ENCODE peak calls at places on chromosome 1, in ten cellular contexts. L, D, H, Z, S, O, T, U, Q and W are unnamed samples.

GRCh38 chr1:152347116-152347728 is 12.6 kb downstream of the FLG2 start:
- DNase-seq in L (peak; percentile 6), D (no peak), H (peak; percentile 53), Z (no peak), S (peak; percentile 25), O (no peak), T (peak; percentile 56), U (no peak), Q (peak; percentile 8), W (no peak)

GRCh38 chr1:95311006-95311405 is 77.0 kb downstream of the RWDD3 start:
- DNase-seq in L (no peak), D (no peak), H (no peak), Z (no peak), S (no peak), O (no peak), T (no peak), U (no peak), Q (no peak), W (no peak)

GRCh38 chr1:210598135-210598652 is 269.5 kb downstream of the HHAT start:
- DNase-seq in L (no peak), D (peak; percentile 88), H (no peak), Z (no peak), S (no peak), O (peak; percentile 21), T (peak; percentile 1), U (no peak), Q (peak; percentile 16), W (peak; percentile 43)

GRCh38 chr1:28236656-28237331 is 870 bp downstream of the ATP5IF1 start:
- DNase-seq in L (no peak), D (no peak), H (no peak), Z (no peak), S (peak; percentile 8), O (no peak), T (peak; percentile 69), U (no peak), Q (no peak), W (no peak)

GRCh38 chr1:7003676-7004075 is 218.4 kb downstream of the CAMTA1 start:
- DNase-seq in L (no peak), D (no peak), H (no peak), Z (no peak), S (no peak), O (no peak), T (no peak), U (no peak), Q (no peak), W (no peak)

GRCh38 chr1:211843507-211844298 is 13.1 kb upstream of the LPGAT1 start:
- DNase-seq in L (no peak), D (no peak), H (no peak), Z (no peak), S (no peak), O (no peak), T (no peak), U (no peak), Q (no peak), W (no peak)

GRCh38 chr1:10306435-10306834 is 92.4 kb upstream of the PGD start:
- DNase-seq in L (no peak), D (no peak), H (no peak), Z (no peak), S (no peak), O (no peak), T (no peak), U (no peak), Q (no peak), W (no peak)

GRCh38 chr1:35886606-35887431 is 3.8 kb downstream of the AGO1 start:
- DNase-seq in L (no peak), D (no peak), H (no peak), Z (no peak), S (peak; percentile 48), O (no peak), T (peak; percentile 41), U (peak; percentile 38), Q (no peak), W (no peak)

GRCh38 chr1:17550684-17551584 is 11.4 kb downstream of the ARHGEF10L start:
- DNase-seq in L (no peak), D (no peak), H (peak; percentile 72), Z (peak; percentile 56), S (no peak), O (no peak), T (peak; percentile 64), U (no peak), Q (no peak), W (no peak)

GRCh38 chr1:41672173-41672572 is 187.7 kb upstream of the EDN2 start:
- DNase-seq in L (no peak), D (no peak), H (no peak), Z (no peak), S (no peak), O (no peak), T (no peak), U (no peak), Q (no peak), W (no peak)

GRCh38 chr1:24621121-24621520 is 22.0 kb upstream of the SRRM1 start:
- DNase-seq in L (no peak), D (no peak), H (no peak), Z (no peak), S (no peak), O (no peak), T (no peak), U (no peak), Q (no peak), W (no peak)

GRCh38 chr1:172951728-172952365 is 98.9 kb downstream of the TNFSF18 start:
- DNase-seq in L (no peak), D (no peak), H (no peak), Z (no peak), S (no peak), O (no peak), T (no peak), U (no peak), Q (no peak), W (no peak)

GRCh38 chr1:163544441-163544840 is 222.7 kb downstream of the NUF2 start:
- DNase-seq in L (no peak), D (no peak), H (no peak), Z (no peak), S (no peak), O (no peak), T (no peak), U (no peak), Q (no peak), W (no peak)

GRCh38 chr1:221886311-221887090 is 144.6 kb upstream of the DUSP10 start:
- DNase-seq in L (no peak), D (no peak), H (no peak), Z (no peak), S (no peak), O (no peak), T (no peak), U (no peak), Q (no peak), W (no peak)

GRCh38 chr1:21896652-21897532 is 40.2 kb downstream of the HSPG2 start:
- DNase-seq in L (no peak), D (peak; percentile 96), H (peak; percentile 81), Z (no peak), S (peak; percentile 36), O (no peak), T (peak; percentile 74), U (peak; percentile 53), Q (peak; percentile 84), W (peak; percentile 81)

GRCh38 chr1:150981805-150982712 is at the start of gene ANXA9:
- DNase-seq in L (no peak), D (no peak), H (peak; percentile 62), Z (no peak), S (no peak), O (no peak), T (peak; percentile 74), U (no peak), Q (no peak), W (peak; percentile 55)

DNA sequence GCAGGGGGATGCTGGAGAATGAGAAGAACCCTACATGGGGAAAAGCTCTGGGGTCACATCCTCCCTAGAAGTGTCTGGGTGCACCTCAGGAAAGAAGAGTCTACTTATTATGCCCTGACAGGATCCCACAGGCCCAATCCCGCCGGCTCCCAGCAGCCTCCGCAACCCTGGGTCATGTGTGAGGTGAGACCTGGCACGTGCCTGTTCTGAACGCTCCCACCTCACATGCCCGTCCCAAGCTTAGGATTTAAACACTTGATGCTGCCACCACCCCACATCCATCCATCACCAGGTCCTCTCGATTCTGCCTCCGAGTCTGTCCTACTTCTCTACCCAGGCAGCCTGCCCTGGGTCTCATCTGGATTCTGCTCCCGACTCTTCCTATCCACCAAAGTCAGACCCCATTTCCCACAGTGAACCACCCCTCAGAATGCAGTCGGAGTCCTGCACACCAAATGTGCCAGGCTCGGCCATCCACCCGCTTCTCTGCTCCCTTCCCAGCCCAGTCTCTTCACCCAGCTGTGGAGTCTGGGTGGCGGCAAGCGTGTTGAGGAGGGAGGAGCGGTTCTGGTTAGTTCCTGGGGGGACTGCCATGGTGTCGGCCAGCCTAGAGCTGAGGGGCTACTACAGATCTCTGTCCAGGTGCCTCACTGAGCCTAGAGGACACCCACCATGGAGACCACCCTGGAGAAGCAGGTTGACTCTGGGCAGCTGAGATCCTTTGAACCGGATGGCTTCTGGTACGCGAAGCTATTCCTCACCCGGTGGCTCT is 23.9 kb downstream of the SLC2A1 start:
- DNase-seq in L (no peak), D (peak; percentile 55), H (peak; percentile 19), Z (peak; percentile 20), S (no peak), O (no peak), T (no peak), U (no peak), Q (no peak), W (peak; percentile 14)
- H3K4me1 ChIP-seq in L (peaks cover 95% of the 10 kb centered on the region), D (peaks cover 11% of the 10 kb centered on the region), H (peaks cover 51% of the 10 kb centered on the region), Z (no peaks in the 10 kb centered on the region), S (peaks cover 12% of the 10 kb centered on the region), O (peaks cover 25% of the 10 kb centered on the region), T (peaks cover 12% of the 10 kb centered on the region), U (peaks cover 10% of the 10 kb centered on the region), Q (peaks cover 3% of the 10 kb centered on the region), W (peaks cover 73% of the 10 kb centered on the region)

GRCh38 chr1:4029376-4029775 is 129.3 kb upstream of the C1orf174 start:
- DNase-seq in L (no peak), D (no peak), H (no peak), Z (no peak), S (no peak), O (no peak), T (no peak), U (no peak), Q (no peak), W (no peak)
- H3K9me3 ChIP-seq in L (no peaks in the 10 kb centered on the region), D (no peaks in the 10 kb centered on the region), H (no peaks in the 10 kb centered on the region), Z (no peaks in the 10 kb centered on the region), S (no peaks in the 10 kb centered on the region), O (no peaks in the 10 kb centered on the region), T (no peaks in the 10 kb centered on the region), U (no peaks in the 10 kb centered on the region), Q (no peaks in the 10 kb centered on the region), W (no peaks in the 10 kb centered on the region)

DNA sequence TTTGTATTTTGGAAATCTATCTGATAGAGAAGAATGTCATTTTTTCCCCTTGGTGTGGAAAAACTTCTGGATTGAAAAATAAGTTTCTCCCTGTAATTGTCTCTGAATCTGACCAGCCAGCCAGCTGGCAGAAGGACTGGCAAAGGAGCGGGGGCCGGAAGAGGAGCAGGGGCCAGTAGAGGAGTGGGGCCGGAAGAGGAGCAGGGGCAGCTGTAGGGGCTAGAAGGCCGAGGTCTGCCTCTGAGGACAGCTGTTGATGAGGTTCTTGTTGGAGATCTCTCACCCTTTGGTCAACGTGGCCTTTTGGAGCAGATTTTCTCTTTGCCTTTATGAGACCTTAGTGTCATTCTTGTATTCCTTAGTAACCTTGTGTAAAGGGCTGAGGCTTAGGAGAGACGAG is 121.8 kb downstream of the GALNT2 start:
- DNase-seq in L (no peak), D (no peak), H (no peak), Z (no peak), S (no peak), O (no peak), T (no peak), U (no peak), Q (no peak), W (no peak)
- H3K4me1 ChIP-seq in L (peaks cover 10% of the 10 kb centered on the region), D (peaks cover 62% of the 10 kb centered on the region), H (peaks cover 5% of the 10 kb centered on the region), Z (peaks cover 17% of the 10 kb centered on the region), S (peaks cover 13% of the 10 kb centered on the region), O (peaks cover 36% of the 10 kb centered on the region), T (peaks cover 9% of the 10 kb centered on the region), U (no peaks in the 10 kb centered on the region), Q (peaks cover 15% of the 10 kb centered on the region), W (peaks cover 16% of the 10 kb centered on the region)

GRCh38 chr1:192284927-192285326 is 31.9 kb upstream of the RGS21 start:
- DNase-seq in L (no peak), D (no peak), H (no peak), Z (no peak), S (no peak), O (no peak), T (no peak), U (no peak), Q (no peak), W (no peak)
- H3K9me3 ChIP-seq in L (peaks cover 1% of the 10 kb centered on the region), D (peaks cover 2% of the 10 kb centered on the region), H (no peaks in the 10 kb centered on the region), Z (no peaks in the 10 kb centered on the region), S (peaks cover 5% of the 10 kb centered on the region), O (peaks cover 10% of the 10 kb centered on the region), T (no peaks in the 10 kb centered on the region), U (no peaks in the 10 kb centered on the region), Q (peaks cover 52% of the 10 kb centered on the region), W (peaks cover 3% of the 10 kb centered on the region)